ENCODE peak calls at places on chromosomes 13 and 19, in five cellular contexts. Q is neural crest cell, F is nephron progenitor cell, B is H9, U is endothelial cell. D is an unnamed sample.

GRCh38 chr13:37058801-37059135 is 720 bp downstream of the SUPT20H start:
- DNase-seq in Q (no peak), F (peak; percentile 33), B (peak; percentile 27), U (peak; percentile 27), D (peak; percentile 39)

GRCh38 chr13:29619995-29620394 is 24.5 kb upstream of the SLC7A1 start:
- DNase-seq in Q (no peak), F (no peak), B (no peak), U (no peak), D (no peak)

GRCh38 chr19:28297036-28297435 is 915.9 kb downstream of the UQCRFS1 start:
- DNase-seq in Q (no peak), F (no peak), B (no peak), U (no peak), D (no peak)

GRCh38 chr13:46389985-46390384 is 2.9 kb upstream of the RUBCNL start:
- DNase-seq in Q (peak; percentile 49), F (peak; percentile 23), B (no peak), U (no peak), D (no peak)

GRCh38 chr13:72839831-72840426 is 58.0 kb downstream of the PIBF1 start:
- DNase-seq in Q (peak; percentile 8), F (peak; percentile 33), B (peak; percentile 54), U (peak; percentile 51), D (peak; percentile 64)

GRCh38 chr13:31200636-31200970 is 828 bp downstream of the B3GLCT start:
- DNase-seq in Q (peak; percentile 47), F (peak; percentile 71), B (peak; percentile 47), U (peak; percentile 63), D (peak; percentile 36)

GRCh38 chr19:44024900-44025216 is 321 bp upstream of the ZNF222 start:
- DNase-seq in Q (no peak), F (no peak), B (no peak), U (no peak), D (no peak)

GRCh38 chr19:46714523-46715106 is 2.3 kb downstream of the PRKD2 start:
- DNase-seq in Q (no peak), F (no peak), B (no peak), U (no peak), D (no peak)

GRCh38 chr19:40542197-40542859 is 34.3 kb upstream of the SHKBP1 start:
- DNase-seq in Q (no peak), F (no peak), B (no peak), U (no peak), D (peak; percentile 97)

GRCh38 chr19:18203408-18203862 is 407 bp downstream of the RAB3A start:
- DNase-seq in Q (no peak), F (no peak), B (no peak), U (peak; percentile 18), D (no peak)

GRCh38 chr13:97586941-97587340 is 153.0 kb downstream of the RAP2A start:
- DNase-seq in Q (no peak), F (no peak), B (no peak), U (no peak), D (peak; percentile 24)

GRCh38 chr19:8240274-8241229 is 31.4 kb downstream of the CERS4 start:
- DNase-seq in Q (peak; percentile 54), F (peak; percentile 61), B (peak; percentile 81), U (peak; percentile 30), D (peak; percentile 98)

GRCh38 chr13:60642552-60642951 is 245.5 kb downstream of the TDRD3 start:
- DNase-seq in Q (no peak), F (no peak), B (no peak), U (no peak), D (no peak)

GRCh38 chr19:18520848-18521691 is 800 bp downstream of the ELL start:
- DNase-seq in Q (peak; percentile 33), F (peak; percentile 54), B (peak; percentile 50), U (peak; percentile 30), D (no peak)

DNA sequence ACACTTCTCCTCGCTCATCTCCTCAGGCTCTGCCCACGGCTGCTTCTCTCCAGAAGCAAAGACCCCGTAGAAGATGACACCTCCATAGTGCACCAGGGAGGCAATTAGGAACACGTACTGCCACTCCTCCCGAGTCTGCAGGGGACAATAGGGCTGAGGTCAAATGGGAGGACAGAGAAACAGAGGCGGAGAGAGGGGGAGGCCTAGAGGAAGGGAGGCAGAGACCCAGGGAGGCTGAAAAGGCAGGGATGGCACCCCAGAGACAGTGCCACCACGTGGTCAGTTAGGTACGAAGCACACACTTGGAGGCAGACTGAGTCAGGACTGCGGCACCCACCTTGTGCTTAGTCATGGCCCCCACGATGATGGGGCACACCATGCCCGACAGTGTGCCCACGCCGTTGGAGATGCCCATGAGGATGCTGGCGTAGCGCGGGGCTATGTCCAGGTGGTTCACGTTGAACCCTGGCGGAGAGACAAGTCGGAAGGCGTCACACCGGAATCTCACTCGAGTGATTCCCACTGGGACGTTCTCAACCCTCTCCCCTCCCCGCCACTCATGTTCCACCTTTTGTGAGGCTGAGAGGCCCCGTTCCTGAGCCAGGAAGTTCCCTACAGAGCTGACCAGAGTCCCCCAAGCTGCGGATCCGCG is 5.6 kb downstream of the GFY start:
- DNase-seq in Q (no peak), F (no peak), B (no peak), U (no peak), D (no peak)
- TF ChIP-seq CTCF in Q (peak; percentile 34), F (peak; percentile 10), B (peak; percentile 58), U (peak; percentile 14), D (peak; percentile 7)

GRCh38 chr13:75800545-75800944 is 164.4 kb downstream of the LMO7 start:
- DNase-seq in Q (no peak), F (no peak), B (no peak), U (no peak), D (no peak)
- TF ChIP-seq CTCF in Q (no peak), F (no peak), B (no peak), U (no peak), D (no peak)

DNA sequence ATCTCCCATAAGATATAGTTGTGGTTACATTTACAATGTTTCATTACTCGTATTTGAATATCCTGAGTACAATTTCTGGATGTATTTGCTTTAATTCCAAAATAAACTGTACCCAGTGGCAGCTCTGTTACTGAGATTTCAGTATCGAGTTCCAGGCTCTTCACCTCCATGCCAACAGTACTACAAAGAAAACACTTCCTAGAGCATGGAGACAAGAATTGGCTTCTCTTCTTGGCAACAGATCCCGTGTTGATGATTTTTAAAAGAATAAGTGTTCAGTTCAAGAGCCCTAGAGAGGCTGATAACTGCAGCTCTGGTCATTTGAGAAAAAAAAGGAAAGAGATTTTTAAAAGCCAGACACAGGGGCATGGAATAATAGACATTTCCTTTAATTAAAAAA is 302.8 kb downstream of the EFNB2 start:
- DNase-seq in Q (no peak), F (no peak), B (no peak), U (no peak), D (peak; percentile 33)
- TF ChIP-seq CTCF in Q (no peak), F (no peak), B (no peak), U (no peak), D (no peak)

GRCh38 chr19:10768369-10768768 is 50.5 kb downstream of the DNM2 start:
- DNase-seq in Q (no peak), F (no peak), B (no peak), U (no peak), D (no peak)

GRCh38 chr19:10766681-10767201 is 48.9 kb downstream of the DNM2 start:
- DNase-seq in Q (no peak), F (no peak), B (no peak), U (no peak), D (peak; percentile 73)

GRCh38 chr19:10768936-10769335 is 51.1 kb downstream of the DNM2 start:
- DNase-seq in Q (no peak), F (no peak), B (no peak), U (no peak), D (no peak)

GRCh38 chr19:10767726-10768125 is 49.8 kb downstream of the DNM2 start:
- DNase-seq in Q (no peak), F (no peak), B (no peak), U (no peak), D (no peak)

GRCh38 chr19:10769533-10770491 is 51.9 kb downstream of the DNM2 start:
- DNase-seq in Q (no peak), F (peak; percentile 20), B (no peak), U (peak; percentile 58), D (peak; percentile 52)
- TF ChIP-seq CTCF in Q (peak; percentile 43), F (no peak), B (peak; percentile 23), U (peak; percentile 21), D (peak; percentile 31)

DNA sequence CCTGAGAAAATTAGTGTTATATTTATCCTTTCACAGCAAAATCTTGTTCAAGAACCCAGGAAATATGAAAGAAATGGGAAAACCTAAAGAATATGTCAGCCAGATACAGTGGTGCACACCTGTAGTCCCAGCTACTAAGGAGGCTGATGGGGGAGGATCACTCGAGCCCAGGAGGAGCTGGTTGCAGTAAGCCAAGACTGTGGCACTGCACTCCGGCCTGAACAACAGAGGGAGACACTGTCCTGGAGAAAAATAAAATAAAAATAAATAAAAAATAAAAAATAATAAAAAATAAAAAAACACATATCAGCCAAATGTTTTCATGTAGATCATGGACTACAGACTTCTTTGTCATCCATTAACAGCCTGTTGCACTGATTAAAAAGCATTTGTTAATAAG is 244.8 kb upstream of the KLHL1 start:
- DNase-seq in Q (no peak), F (peak; percentile 4), B (peak; percentile 33), U (no peak), D (no peak)
- TF ChIP-seq CTCF in Q (no peak), F (no peak), B (peak; percentile 52), U (no peak), D (no peak)

GRCh38 chr19:1168877-1169791 is 4.9 kb downstream of the SBNO2 start:
- DNase-seq in Q (no peak), F (peak; percentile 66), B (no peak), U (no peak), D (peak; percentile 76)
- TF ChIP-seq CTCF in Q (no peak), F (no peak), B (no peak), U (no peak), D (no peak)